ENCODE peak calls at places on chromosomes 1 and 21, in six cellular contexts. One of them, this sample, is unnamed.

GRCh38 chr1:29633784-29634183 is 397.5 kb downstream of the PTPRU start:
- DNase-seq in choroid plexus epithelial cell: no peak
- DNase-seq in Right ventricle myocardium inferior: no peak
- DNase-seq in Right ventricle myocardium superior: no peak
- DNase-seq in lower leg skin: peak
- DNase-seq in activated CD4-positive, alpha-beta T cell treated with anti-CD3 and anti-CD28 coated beads, Interleukin-2, amount 10 ng/mL, durations not matched to agents 7 days and 5 days: no peak
- DNase-seq in this sample: no peak

GRCh38 chr1:242002528-242002927 is 3.6 kb upstream of the MAP1LC3C start:
- DNase-seq in lower leg skin: no peak
- DNase-seq in Right ventricle myocardium inferior: no peak
- DNase-seq in activated CD4-positive, alpha-beta T cell treated with anti-CD3 and anti-CD28 coated beads, Interleukin-2, amount 10 ng/mL, durations not matched to agents 7 days and 5 days: no peak
- DNase-seq in Right ventricle myocardium superior: no peak
- DNase-seq in choroid plexus epithelial cell: no peak
- DNase-seq in this sample: no peak

GRCh38 chr1:244054247-244054923 is 3.3 kb downstream of the ZBTB18 start:
- DNase-seq in lower leg skin: peak
- DNase-seq in choroid plexus epithelial cell: no peak
- DNase-seq in activated CD4-positive, alpha-beta T cell treated with anti-CD3 and anti-CD28 coated beads, Interleukin-2, amount 10 ng/mL, durations not matched to agents 7 days and 5 days: no peak
- DNase-seq in Right ventricle myocardium superior: no peak
- DNase-seq in Right ventricle myocardium inferior: no peak
- DNase-seq in this sample: no peak

GRCh38 chr1:95013948-95014574 is 58.7 kb downstream of the ALG14 start:
- DNase-seq in choroid plexus epithelial cell: no peak
- DNase-seq in Right ventricle myocardium superior: no peak
- DNase-seq in Right ventricle myocardium inferior: no peak
- DNase-seq in activated CD4-positive, alpha-beta T cell treated with anti-CD3 and anti-CD28 coated beads, Interleukin-2, amount 10 ng/mL, durations not matched to agents 7 days and 5 days: no peak
- DNase-seq in lower leg skin: no peak
- DNase-seq in this sample: no peak

GRCh38 chr1:56434659-56435202 is 144.6 kb downstream of the PLPP3 start:
- DNase-seq in lower leg skin: no peak
- DNase-seq in activated CD4-positive, alpha-beta T cell treated with anti-CD3 and anti-CD28 coated beads, Interleukin-2, amount 10 ng/mL, durations not matched to agents 7 days and 5 days: no peak
- DNase-seq in choroid plexus epithelial cell: no peak
- DNase-seq in Right ventricle myocardium superior: no peak
- DNase-seq in Right ventricle myocardium inferior: no peak
- DNase-seq in this sample: no peak

GRCh38 chr1:86455078-86455477 is 13.6 kb upstream of the CLCA1 start:
- DNase-seq in lower leg skin: no peak
- DNase-seq in Right ventricle myocardium superior: no peak
- DNase-seq in choroid plexus epithelial cell: no peak
- DNase-seq in Right ventricle myocardium inferior: no peak
- DNase-seq in activated CD4-positive, alpha-beta T cell treated with anti-CD3 and anti-CD28 coated beads, Interleukin-2, amount 10 ng/mL, durations not matched to agents 7 days and 5 days: no peak
- DNase-seq in this sample: no peak

GRCh38 chr1:51234721-51235425 is 1.2 kb upstream of the RNF11 start:
- DNase-seq in choroid plexus epithelial cell: peak
- DNase-seq in lower leg skin: peak
- DNase-seq in Right ventricle myocardium superior: peak
- DNase-seq in activated CD4-positive, alpha-beta T cell treated with anti-CD3 and anti-CD28 coated beads, Interleukin-2, amount 10 ng/mL, durations not matched to agents 7 days and 5 days: no peak
- DNase-seq in Right ventricle myocardium inferior: peak
- DNase-seq in this sample: peak

GRCh38 chr1:118484893-118485292 is 299.9 kb upstream of the SPAG17 start:
- DNase-seq in Right ventricle myocardium inferior: no peak
- DNase-seq in choroid plexus epithelial cell: no peak
- DNase-seq in Right ventricle myocardium superior: no peak
- DNase-seq in activated CD4-positive, alpha-beta T cell treated with anti-CD3 and anti-CD28 coated beads, Interleukin-2, amount 10 ng/mL, durations not matched to agents 7 days and 5 days: no peak
- DNase-seq in lower leg skin: no peak
- DNase-seq in this sample: no peak

GRCh38 chr1:234478481-234479309 is at the start of gene TARBP1:
- DNase-seq in lower leg skin: peak
- DNase-seq in Right ventricle myocardium superior: peak
- DNase-seq in activated CD4-positive, alpha-beta T cell treated with anti-CD3 and anti-CD28 coated beads, Interleukin-2, amount 10 ng/mL, durations not matched to agents 7 days and 5 days: peak
- DNase-seq in choroid plexus epithelial cell: peak
- DNase-seq in Right ventricle myocardium inferior: peak
- DNase-seq in this sample: peak

GRCh38 chr1:222896630-222897526 is 82.0 kb downstream of the DISP1 start:
- DNase-seq in Right ventricle myocardium inferior: no peak
- DNase-seq in choroid plexus epithelial cell: peak
- DNase-seq in Right ventricle myocardium superior: no peak
- DNase-seq in lower leg skin: no peak
- DNase-seq in activated CD4-positive, alpha-beta T cell treated with anti-CD3 and anti-CD28 coated beads, Interleukin-2, amount 10 ng/mL, durations not matched to agents 7 days and 5 days: no peak
- DNase-seq in this sample: no peak

GRCh38 chr1:41420877-41421276 is 59.6 kb downstream of the FOXO6 start:
- DNase-seq in lower leg skin: no peak
- DNase-seq in choroid plexus epithelial cell: no peak
- DNase-seq in activated CD4-positive, alpha-beta T cell treated with anti-CD3 and anti-CD28 coated beads, Interleukin-2, amount 10 ng/mL, durations not matched to agents 7 days and 5 days: no peak
- DNase-seq in Right ventricle myocardium superior: no peak
- DNase-seq in Right ventricle myocardium inferior: no peak
- DNase-seq in this sample: no peak

GRCh38 chr1:182869241-182869666 is 30.1 kb downstream of the DHX9 start:
- DNase-seq in lower leg skin: no peak
- DNase-seq in Right ventricle myocardium superior: no peak
- DNase-seq in choroid plexus epithelial cell: no peak
- DNase-seq in Right ventricle myocardium inferior: no peak
- DNase-seq in activated CD4-positive, alpha-beta T cell treated with anti-CD3 and anti-CD28 coated beads, Interleukin-2, amount 10 ng/mL, durations not matched to agents 7 days and 5 days: no peak
- DNase-seq in this sample: no peak

GRCh38 chr1:235313931-235314678 is 13.9 kb downstream of the ARID4B start:
- DNase-seq in lower leg skin: no peak
- DNase-seq in activated CD4-positive, alpha-beta T cell treated with anti-CD3 and anti-CD28 coated beads, Interleukin-2, amount 10 ng/mL, durations not matched to agents 7 days and 5 days: no peak
- DNase-seq in Right ventricle myocardium inferior: no peak
- DNase-seq in choroid plexus epithelial cell: no peak
- DNase-seq in Right ventricle myocardium superior: no peak
- DNase-seq in this sample: no peak

GRCh38 chr1:12204140-12204539 is 25.7 kb upstream of the VPS13D start:
- DNase-seq in Right ventricle myocardium superior: no peak
- DNase-seq in activated CD4-positive, alpha-beta T cell treated with anti-CD3 and anti-CD28 coated beads, Interleukin-2, amount 10 ng/mL, durations not matched to agents 7 days and 5 days: peak
- DNase-seq in Right ventricle myocardium inferior: no peak
- DNase-seq in choroid plexus epithelial cell: no peak
- DNase-seq in lower leg skin: no peak
- DNase-seq in this sample: no peak

GRCh38 chr1:211377539-211378461 is 51.2 kb downstream of the TRAF5 start:
- DNase-seq in Right ventricle myocardium inferior: no peak
- DNase-seq in activated CD4-positive, alpha-beta T cell treated with anti-CD3 and anti-CD28 coated beads, Interleukin-2, amount 10 ng/mL, durations not matched to agents 7 days and 5 days: no peak
- DNase-seq in Right ventricle myocardium superior: no peak
- DNase-seq in lower leg skin: no peak
- DNase-seq in choroid plexus epithelial cell: peak
- DNase-seq in this sample: no peak

GRCh38 chr21:21436012-21436545 is 437.9 kb downstream of the NCAM2 start:
- DNase-seq in activated CD4-positive, alpha-beta T cell treated with anti-CD3 and anti-CD28 coated beads, Interleukin-2, amount 10 ng/mL, durations not matched to agents 7 days and 5 days: no peak
- DNase-seq in choroid plexus epithelial cell: peak
- DNase-seq in Right ventricle myocardium superior: no peak
- DNase-seq in lower leg skin: no peak
- DNase-seq in Right ventricle myocardium inferior: no peak
- DNase-seq in this sample: no peak

GRCh38 chr1:30353637-30354036 is 369.7 kb downstream of the MATN1 start:
- DNase-seq in lower leg skin: no peak
- DNase-seq in activated CD4-positive, alpha-beta T cell treated with anti-CD3 and anti-CD28 coated beads, Interleukin-2, amount 10 ng/mL, durations not matched to agents 7 days and 5 days: no peak
- DNase-seq in Right ventricle myocardium superior: no peak
- DNase-seq in choroid plexus epithelial cell: peak
- DNase-seq in Right ventricle myocardium inferior: no peak
- DNase-seq in this sample: no peak

This sample was measured in NCI-H460.